ENCODE peak calls at places on chromosomes 6 and 20, in nine cellular contexts. V is RWPE1, I is testis, G is mammary epithelial cell, F is heart left ventricle, L is HFFc6, S is psoas muscle, B is WERI-Rb-1, Y is AG10803. N is an unnamed sample.

GRCh38 chr20:18477821-18478220 is 10.6 kb downstream of the POLR3F start:
- DNase-seq in V (no peak), L (no peak), B (no peak), I (no peak), S (no peak), Y (no peak), G (no peak), F (no peak), N (no peak)

GRCh38 chr6:159184559-159184958 is 15.4 kb downstream of the FNDC1 start:
- DNase-seq in I (no peak), B (no peak), F (no peak), S (no peak), G (peak), V (no peak), Y (peak), L (peak), N (no peak)

GRCh38 chr6:89411269-89412070 is 603 bp downstream of the RRAGD start:
- DNase-seq in G (peak), V (no peak), S (peak), Y (no peak), B (peak), I (peak), F (peak), L (no peak), N (no peak)

GRCh38 chr6:156600678-156601077 is 176.5 kb upstream of the ARID1B start:
- DNase-seq in G (no peak), Y (no peak), F (no peak), I (no peak), B (no peak), V (no peak), S (peak), L (no peak), N (no peak)

GRCh38 chr20:62391165-62392076 is 4.5 kb downstream of the RPS21 start:
- DNase-seq in Y (no peak), G (no peak), V (no peak), B (no peak), I (peak), F (no peak), S (no peak), L (no peak), N (no peak)

GRCh38 chr20:35314460-35315198 is 22.4 kb upstream of the FAM83C start:
- DNase-seq in L (no peak), Y (peak), B (no peak), I (no peak), G (no peak), S (no peak), V (no peak), F (no peak), N (no peak)

GRCh38 chr6:82681119-82681714 is 317.6 kb downstream of the TPBG start:
- DNase-seq in V (no peak), G (no peak), S (no peak), F (no peak), L (no peak), I (no peak), Y (no peak), B (no peak), N (no peak)

GRCh38 chr20:29873946-29874345 is 1383.5 kb upstream of the DEFB115 start:
- DNase-seq in S (peak), B (peak), Y (peak), V (no peak), F (peak), L (peak), G (no peak), I (peak), N (peak)

GRCh38 chr6:3229566-3230274 is 2.3 kb upstream of the TUBB2B start:
- DNase-seq in I (no peak), B (peak), L (no peak), F (no peak), G (no peak), V (no peak), Y (no peak), S (no peak), N (no peak)

GRCh38 chr20:41716911-41717310 is 98.7 kb upstream of the CHD6 start:
- DNase-seq in L (no peak), Y (no peak), S (no peak), I (no peak), G (no peak), B (no peak), F (no peak), V (no peak), N (no peak)

GRCh38 chr6:160949531-160949930 is 42.0 kb upstream of the MAP3K4 start:
- DNase-seq in G (peak), Y (no peak), V (peak), L (no peak), I (no peak), F (no peak), S (no peak), B (no peak), N (no peak)

GRCh38 chr6:167660944-167661343 is 165.8 kb upstream of the AFDN start:
- DNase-seq in G (no peak), B (no peak), Y (no peak), V (peak), F (no peak), S (no peak), I (no peak), L (no peak), N (no peak)

GRCh38 chr20:61804896-61805295 is 260.8 kb downstream of the TAF4 start:
- DNase-seq in Y (peak), B (no peak), G (no peak), V (no peak), F (no peak), S (no peak), L (no peak), I (no peak), N (peak)

GRCh38 chr6:68726307-68726706 is 91.2 kb downstream of the ADGRB3 start:
- DNase-seq in L (no peak), F (no peak), G (no peak), V (no peak), Y (no peak), I (no peak), S (no peak), B (peak), N (no peak)

GRCh38 chr20:57941572-57942381 is 232.0 kb upstream of the PMEPA1 start:
- DNase-seq in F (no peak), I (no peak), S (no peak), Y (no peak), V (peak), G (peak), B (peak), L (no peak), N (peak)

DNA sequence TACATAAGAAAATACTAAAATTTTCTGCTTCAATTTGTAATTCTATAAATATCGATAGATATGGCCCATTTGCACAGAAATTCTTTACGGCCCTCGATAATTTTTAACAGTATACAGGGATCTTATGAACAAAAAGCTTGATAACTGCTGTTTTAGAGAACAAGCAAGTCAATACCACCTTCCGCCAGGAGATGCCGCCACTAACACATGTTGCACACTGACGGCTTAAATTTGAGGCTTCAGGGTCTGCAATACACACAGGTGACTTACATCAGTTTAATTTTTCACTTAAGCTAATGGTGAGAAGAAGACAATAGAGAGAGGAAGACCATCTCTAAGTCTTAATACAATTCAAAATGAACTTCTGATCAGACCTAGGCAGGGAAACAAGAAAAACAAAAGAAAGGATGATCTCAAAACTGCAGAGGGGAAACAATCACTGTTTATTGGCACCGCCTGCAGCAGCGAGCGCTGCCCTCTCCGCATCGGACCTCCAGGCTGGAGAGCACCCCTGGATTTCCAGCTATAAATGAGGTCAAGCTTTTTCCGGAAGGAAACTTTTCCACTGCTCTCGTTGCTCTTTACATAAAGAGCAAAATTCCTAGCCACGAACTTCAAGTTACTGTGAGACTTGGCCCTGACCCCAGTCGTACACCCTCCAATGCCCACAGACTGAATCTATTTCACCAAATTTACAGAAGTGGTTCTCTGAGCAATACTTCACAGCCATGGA is 53.9 kb downstream of the OTOR start:
- DNase-seq in L (peak), S (peak), Y (peak), G (peak), B (peak), F (no peak), V (peak), I (peak), N (no peak)
- TF ChIP-seq CTCF in L (peak), S (peak), Y (peak), G (peak), B (peak), F (peak), V (peak), I (peak), N (peak)

DNA sequence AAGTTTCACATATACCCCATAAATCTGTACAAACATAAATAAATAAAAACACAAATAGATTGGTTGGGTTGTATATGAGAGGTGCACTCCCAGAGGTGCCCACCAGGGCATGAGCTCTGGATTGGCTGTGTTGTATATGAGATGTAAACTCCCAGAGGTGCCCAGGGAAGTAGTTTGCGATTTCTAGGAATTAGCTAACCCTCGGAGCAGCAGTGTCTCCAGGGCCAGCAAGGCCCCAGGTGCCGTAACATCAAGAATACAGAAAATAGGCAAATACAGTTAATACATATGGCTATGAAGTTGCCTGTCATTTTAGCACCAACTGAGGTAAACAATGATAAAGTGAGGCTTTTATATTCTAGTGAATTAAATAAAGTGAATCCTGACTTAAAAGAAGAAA is 5.4 kb upstream of the GINM1 start:
- DNase-seq in F (no peak), V (no peak), S (no peak), G (no peak), L (no peak), Y (no peak), B (peak), I (no peak), N (no peak)
- TF ChIP-seq CTCF in F (peak), V (peak), S (peak), G (peak), L (peak), Y (peak), B (peak), I (peak), N (peak)

DNA sequence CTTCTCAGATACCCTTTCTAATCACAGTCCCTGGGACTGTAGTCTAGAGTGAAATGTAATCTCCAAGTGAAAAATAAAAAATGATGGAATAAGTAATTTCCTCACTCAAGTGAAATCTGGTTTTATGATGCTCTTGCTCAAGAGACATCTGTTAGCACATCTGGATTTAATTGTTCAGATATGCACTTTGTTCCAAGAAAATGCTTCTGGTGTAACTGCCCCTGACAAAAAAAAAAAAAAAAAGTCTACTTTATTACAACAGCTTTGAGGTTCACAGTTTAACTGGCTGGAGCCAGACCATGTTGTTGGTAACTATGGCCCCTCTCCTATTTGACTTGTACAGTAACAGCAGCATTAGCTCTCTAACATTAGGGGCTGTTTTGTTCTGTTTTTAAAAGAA is 251.7 kb downstream of the BTBD9 start:
- DNase-seq in S (no peak), V (no peak), Y (peak), B (no peak), G (no peak), L (peak), F (no peak), I (no peak), N (no peak)
- TF ChIP-seq CTCF in S (no peak), V (no peak), Y (no peak), B (no peak), G (no peak), L (no peak), F (no peak), I (no peak), N (no peak)

DNA sequence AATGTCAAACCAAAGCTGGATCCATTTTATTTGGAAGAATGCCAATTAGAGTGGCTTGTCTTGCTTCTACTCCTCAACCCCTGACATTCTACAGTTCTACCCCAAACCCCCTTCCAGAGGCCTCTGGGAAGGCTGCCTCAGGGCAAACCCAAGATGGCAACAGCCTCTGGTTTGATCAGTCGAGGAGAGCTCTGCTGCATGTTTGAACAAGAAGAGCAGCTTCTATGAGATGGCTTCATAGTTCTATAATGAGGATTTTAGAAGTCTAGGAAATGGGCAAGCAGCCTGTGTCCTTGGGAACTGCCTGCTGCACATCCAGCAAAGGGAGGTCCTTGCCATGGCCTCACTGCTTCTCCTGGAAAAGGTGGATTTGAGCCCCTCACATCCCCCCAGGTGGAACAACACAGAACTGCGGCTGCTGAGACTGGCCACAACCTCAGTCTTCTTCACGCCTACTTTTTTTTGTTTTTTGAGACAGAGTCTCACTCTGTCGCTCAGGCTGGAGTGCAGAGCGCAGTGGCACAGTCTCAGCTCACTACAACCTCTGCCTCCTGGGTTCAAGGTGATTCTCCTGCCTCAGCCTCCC is 37.9 kb downstream of the ZC3H12D start:
- DNase-seq in L (no peak), B (no peak), F (no peak), G (no peak), S (no peak), I (no peak), Y (no peak), V (no peak), N (no peak)
- TF ChIP-seq CTCF in L (no peak), B (no peak), F (no peak), G (no peak), S (no peak), I (no peak), Y (no peak), V (no peak), N (peak)

GRCh38 chr20:50442526-50442925 is 67.7 kb upstream of the PTPN1 start:
- DNase-seq in I (no peak), S (no peak), G (no peak), F (no peak), Y (no peak), B (no peak), V (no peak), L (no peak), N (no peak)

GRCh38 chr20:50436696-50437095 is 73.5 kb upstream of the PTPN1 start:
- DNase-seq in B (no peak), F (no peak), L (no peak), Y (no peak), V (no peak), S (no peak), G (no peak), I (no peak), N (no peak)

GRCh38 chr20:50438986-50439407 is 71.2 kb upstream of the PTPN1 start:
- DNase-seq in G (peak), Y (peak), V (peak), I (no peak), S (no peak), F (no peak), B (no peak), L (peak), N (no peak)

GRCh38 chr20:50436052-50436656 is 74.0 kb upstream of the PTPN1 start:
- DNase-seq in S (no peak), G (no peak), Y (no peak), F (no peak), V (no peak), L (no peak), I (no peak), B (no peak), N (no peak)

DNA sequence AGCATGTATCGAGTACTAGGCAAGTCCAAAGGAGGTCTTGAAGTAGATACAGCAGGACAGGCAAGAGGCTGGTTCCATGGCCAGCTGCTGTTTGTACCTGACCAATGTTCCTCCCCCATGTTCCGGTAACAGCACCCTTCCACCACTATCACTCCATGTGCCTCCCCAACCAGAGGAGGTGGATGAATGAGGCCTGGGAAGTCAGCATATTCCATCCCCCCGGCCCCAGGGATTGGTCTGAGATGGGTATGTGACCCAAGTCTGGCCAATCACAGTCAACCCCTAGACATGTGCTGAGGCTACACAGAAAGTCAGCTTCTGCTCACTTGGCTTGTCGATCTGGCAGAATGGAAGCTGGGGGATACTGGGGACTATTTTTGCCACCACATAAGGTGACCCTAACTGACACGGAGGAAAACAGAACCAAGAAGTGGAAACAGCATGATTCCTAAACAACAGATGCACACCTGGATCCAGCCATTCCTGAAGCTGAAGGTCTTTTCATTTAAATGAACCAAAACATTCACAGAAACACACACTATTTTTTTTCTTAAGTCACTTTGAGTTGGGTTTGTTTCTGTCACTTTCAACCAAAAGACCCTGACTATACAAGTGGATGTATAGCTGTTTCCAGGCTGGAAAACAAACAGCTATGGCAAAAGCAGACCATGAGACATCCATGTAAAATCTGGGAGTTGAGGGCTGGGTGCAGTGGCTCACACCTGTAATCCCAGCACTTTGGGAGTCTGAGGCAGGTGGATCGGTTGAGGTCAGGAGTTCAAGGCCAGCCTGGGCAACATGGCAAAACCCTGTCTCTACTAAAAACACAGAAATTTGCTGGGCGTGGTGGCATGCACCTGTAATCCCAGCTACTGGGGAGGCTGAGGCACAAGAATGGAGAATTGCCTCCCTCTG is 70.4 kb upstream of the PTPN1 start:
- DNase-seq in L (no peak), S (no peak), F (no peak), G (no peak), Y (no peak), B (no peak), V (peak), I (no peak), N (no peak)
- TF ChIP-seq CTCF in L (no peak), S (no peak), F (no peak), G (no peak), Y (no peak), B (no peak), V (no peak), I (no peak), N (no peak)

GRCh38 chr20:24866742-24867141 is 82.3 kb upstream of the CST7 start:
- DNase-seq in G (no peak), Y (no peak), I (no peak), V (no peak), S (no peak), B (no peak), L (no peak), F (no peak), N (no peak)

GRCh38 chr20:24868959-24869358 is 80.1 kb upstream of the CST7 start:
- DNase-seq in F (no peak), L (no peak), B (no peak), G (no peak), Y (no peak), V (no peak), S (no peak), I (no peak), N (no peak)

GRCh38 chr20:24867556-24867955 is 81.5 kb upstream of the CST7 start:
- DNase-seq in L (no peak), I (no peak), F (no peak), G (no peak), Y (no peak), S (no peak), B (no peak), V (no peak), N (no peak)

GRCh38 chr20:24870876-24871275 is 78.2 kb upstream of the CST7 start:
- DNase-seq in Y (no peak), B (peak), G (no peak), S (no peak), I (no peak), L (no peak), F (no peak), V (no peak), N (no peak)

GRCh38 chr20:24868396-24868927 is 80.6 kb upstream of the CST7 start:
- DNase-seq in V (no peak), B (no peak), G (no peak), Y (no peak), F (no peak), S (no peak), I (no peak), L (no peak), N (no peak)
- TF ChIP-seq CTCF in V (no peak), B (no peak), G (no peak), Y (no peak), F (no peak), S (no peak), I (no peak), L (no peak), N (no peak)

DNA sequence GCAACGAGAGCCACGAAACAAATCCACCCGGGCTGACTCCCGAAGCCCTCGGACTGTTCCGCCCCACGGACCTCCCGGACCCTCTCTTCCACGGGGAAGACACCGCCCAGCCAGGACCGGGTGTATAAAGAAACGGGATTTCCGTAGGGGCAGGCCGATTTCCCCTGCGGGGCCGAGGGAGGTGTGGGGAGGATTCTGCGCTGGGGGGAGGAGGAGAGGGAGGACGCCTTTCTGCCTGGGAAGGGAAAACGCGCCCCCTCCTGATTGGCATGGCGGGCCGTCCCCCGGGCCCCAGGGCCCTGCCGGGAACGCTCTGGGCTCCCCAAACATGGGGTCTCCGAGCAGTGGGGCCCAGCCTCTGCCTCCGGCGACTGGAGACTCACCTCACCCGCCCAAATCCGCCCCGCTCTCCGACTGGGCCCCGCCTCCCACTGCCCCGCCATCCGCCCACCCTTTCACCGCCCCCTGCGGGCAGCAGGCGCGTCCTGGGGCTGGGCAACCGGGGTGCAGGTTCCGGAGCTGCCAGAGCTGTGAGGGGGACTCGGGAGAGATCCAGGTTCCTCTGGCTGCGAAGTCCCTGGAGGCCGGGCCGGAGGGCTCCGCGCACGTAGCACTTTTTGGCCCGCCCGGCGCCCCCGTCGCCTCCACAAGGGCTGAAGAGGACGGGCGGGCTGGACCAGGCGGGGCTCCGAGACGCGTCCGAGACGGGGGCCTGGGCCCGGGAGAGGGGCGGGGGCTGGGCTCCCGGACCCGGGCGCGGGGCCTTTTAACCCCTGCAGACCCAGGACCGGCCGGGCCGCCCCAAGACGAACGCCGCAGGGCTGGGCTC is 586 bp upstream of the PPDPF start:
- DNase-seq in V (peak), L (peak), S (no peak), I (peak), G (peak), B (peak), F (peak), Y (peak), N (peak)
- TF ChIP-seq CTCF in V (peak), L (peak), S (peak), I (no peak), G (no peak), B (peak), F (peak), Y (peak), N (peak)

GRCh38 chr20:278181-278580 is 12.4 kb downstream of the C20orf96 start:
- DNase-seq in L (no peak), V (no peak), G (no peak), S (no peak), Y (no peak), I (peak), F (no peak), B (no peak), N (no peak)
- TF ChIP-seq CTCF in L (no peak), V (no peak), G (no peak), S (no peak), Y (no peak), I (no peak), F (no peak), B (no peak), N (no peak)